ENCODE peak calls at places on chromosome 1, in seven cellular contexts. One of them, this sample, is unnamed.

GRCh38 chr1:113133759-113134158 is 60.8 kb downstream of the LRIG2 start:
- DNase-seq in tibial artery: no peak
- DNase-seq in stimulated activated CD8-positive, alpha-beta memory T cell treated with anti-CD3 and anti-CD28 coated beads, Interleukin-12 subunit alpha, Interleukin-12 subunit beta, amount 100 ng/mL, for 4 hours: no peak
- DNase-seq in H9: no peak
- DNase-seq in Peyer's patch: no peak
- DNase-seq in NAMALWA: no peak
- DNase-seq in A172: no peak
- DNase-seq in this sample: no peak

GRCh38 chr1:175221548-175222175 is 29.1 kb upstream of the KIAA0040 start:
- DNase-seq in tibial artery: peak
- DNase-seq in stimulated activated CD8-positive, alpha-beta memory T cell treated with anti-CD3 and anti-CD28 coated beads, Interleukin-12 subunit alpha, Interleukin-12 subunit beta, amount 100 ng/mL, for 4 hours: no peak
- DNase-seq in H9: peak
- DNase-seq in Peyer's patch: no peak
- DNase-seq in NAMALWA: no peak
- DNase-seq in A172: peak
- DNase-seq in this sample: no peak

GRCh38 chr1:235688096-235688495 is 38.5 kb upstream of the GNG4 start:
- DNase-seq in tibial artery: no peak
- DNase-seq in stimulated activated CD8-positive, alpha-beta memory T cell treated with anti-CD3 and anti-CD28 coated beads, Interleukin-12 subunit alpha, Interleukin-12 subunit beta, amount 100 ng/mL, for 4 hours: no peak
- DNase-seq in H9: no peak
- DNase-seq in Peyer's patch: no peak
- DNase-seq in NAMALWA: no peak
- DNase-seq in A172: no peak
- DNase-seq in this sample: no peak

GRCh38 chr1:74584185-74584584 is 71.8 kb upstream of the LRRC53 start:
- DNase-seq in tibial artery: no peak
- DNase-seq in stimulated activated CD8-positive, alpha-beta memory T cell treated with anti-CD3 and anti-CD28 coated beads, Interleukin-12 subunit alpha, Interleukin-12 subunit beta, amount 100 ng/mL, for 4 hours: no peak
- DNase-seq in H9: no peak
- DNase-seq in Peyer's patch: no peak
- DNase-seq in NAMALWA: no peak
- DNase-seq in A172: no peak
- DNase-seq in this sample: no peak

GRCh38 chr1:185674201-185674600 is 60.0 kb upstream of the HMCN1 start:
- DNase-seq in tibial artery: no peak
- DNase-seq in stimulated activated CD8-positive, alpha-beta memory T cell treated with anti-CD3 and anti-CD28 coated beads, Interleukin-12 subunit alpha, Interleukin-12 subunit beta, amount 100 ng/mL, for 4 hours: no peak
- DNase-seq in H9: no peak
- DNase-seq in Peyer's patch: no peak
- DNase-seq in NAMALWA: peak
- DNase-seq in A172: no peak
- DNase-seq in this sample: no peak

GRCh38 chr1:227125929-227126545 is 185.9 kb downstream of the COQ8A start:
- DNase-seq in tibial artery: no peak
- DNase-seq in stimulated activated CD8-positive, alpha-beta memory T cell treated with anti-CD3 and anti-CD28 coated beads, Interleukin-12 subunit alpha, Interleukin-12 subunit beta, amount 100 ng/mL, for 4 hours: no peak
- DNase-seq in H9: peak
- DNase-seq in Peyer's patch: no peak
- DNase-seq in NAMALWA: no peak
- DNase-seq in A172: no peak
- DNase-seq in this sample: no peak

GRCh38 chr1:38241594-38242331 is 195.2 kb upstream of the POU3F1 start:
- DNase-seq in tibial artery: no peak
- DNase-seq in stimulated activated CD8-positive, alpha-beta memory T cell treated with anti-CD3 and anti-CD28 coated beads, Interleukin-12 subunit alpha, Interleukin-12 subunit beta, amount 100 ng/mL, for 4 hours: no peak
- DNase-seq in H9: no peak
- DNase-seq in Peyer's patch: no peak
- DNase-seq in NAMALWA: no peak
- DNase-seq in A172: no peak
- DNase-seq in this sample: no peak

GRCh38 chr1:60866884-60867648 is 215.3 kb upstream of the NFIA start:
- DNase-seq in tibial artery: no peak
- DNase-seq in stimulated activated CD8-positive, alpha-beta memory T cell treated with anti-CD3 and anti-CD28 coated beads, Interleukin-12 subunit alpha, Interleukin-12 subunit beta, amount 100 ng/mL, for 4 hours: no peak
- DNase-seq in H9: no peak
- DNase-seq in Peyer's patch: no peak
- DNase-seq in NAMALWA: no peak
- DNase-seq in A172: no peak
- DNase-seq in this sample: no peak